ENCODE peak calls at places on chromosome 20, in seven cellular contexts. One of them, this sample, is unnamed.

GRCh38 chr20:57693002-57693582 is 16.7 kb downstream of the PMEPA1 start:
- DNase-seq in AG04450: no peak
- DNase-seq in neural crest cell: no peak
- DNase-seq in progenitor cell of endocrine pancreas: peak; percentile 29
- DNase-seq in lung: no peak
- DNase-seq in AG09309: no peak
- DNase-seq in lower leg skin: no peak
- DNase-seq in this sample: no peak

GRCh38 chr20:2755451-2756055 is 44.9 kb downstream of the CPXM1 start:
- DNase-seq in neural crest cell: no peak
- DNase-seq in progenitor cell of endocrine pancreas: no peak
- DNase-seq in AG09309: no peak
- DNase-seq in AG04450: no peak
- DNase-seq in lower leg skin: no peak
- DNase-seq in lung: no peak
- DNase-seq in this sample: no peak

GRCh38 chr20:54172856-54173652 is 732 bp downstream of the CYP24A1 start:
- DNase-seq in AG09309: no peak
- DNase-seq in lung: no peak
- DNase-seq in AG04450: no peak
- DNase-seq in neural crest cell: peak; percentile 16
- DNase-seq in progenitor cell of endocrine pancreas: no peak
- DNase-seq in lower leg skin: no peak
- DNase-seq in this sample: no peak

GRCh38 chr20:57089701-57090144 is 176.7 kb downstream of the BMP7 start:
- DNase-seq in lower leg skin: peak; percentile 37
- DNase-seq in AG04450: no peak
- DNase-seq in neural crest cell: peak; percentile 86
- DNase-seq in AG09309: no peak
- DNase-seq in progenitor cell of endocrine pancreas: peak; percentile 89
- DNase-seq in lung: peak; percentile 72
- DNase-seq in this sample: peak; percentile 37

GRCh38 chr20:46657618-46658017 is 6.4 kb upstream of the SLC13A3 start:
- DNase-seq in lung: no peak
- DNase-seq in progenitor cell of endocrine pancreas: no peak
- DNase-seq in lower leg skin: no peak
- DNase-seq in AG09309: no peak
- DNase-seq in AG04450: no peak
- DNase-seq in neural crest cell: no peak
- DNase-seq in this sample: no peak

GRCh38 chr20:25276533-25277050 is 28.7 kb downstream of the PYGB start:
- DNase-seq in AG09309: no peak
- DNase-seq in lung: no peak
- DNase-seq in neural crest cell: no peak
- DNase-seq in lower leg skin: no peak
- DNase-seq in progenitor cell of endocrine pancreas: no peak
- DNase-seq in AG04450: no peak
- DNase-seq in this sample: no peak

GRCh38 chr20:50308513-50309279 is 118.1 kb downstream of the CEBPB start:
- DNase-seq in neural crest cell: no peak
- DNase-seq in AG09309: peak; percentile 98
- DNase-seq in AG04450: peak; percentile 98
- DNase-seq in lung: peak; percentile 78
- DNase-seq in progenitor cell of endocrine pancreas: no peak
- DNase-seq in lower leg skin: peak; percentile 86
- DNase-seq in this sample: no peak

GRCh38 chr20:330233-331149 is 5.1 kb downstream of the SOX12 start:
- DNase-seq in lower leg skin: no peak
- DNase-seq in progenitor cell of endocrine pancreas: peak; percentile 33
- DNase-seq in AG09309: no peak
- DNase-seq in neural crest cell: peak; percentile 52
- DNase-seq in lung: peak; percentile 55
- DNase-seq in AG04450: no peak
- DNase-seq in this sample: peak; percentile 33

GRCh38 chr20:36008461-36009035 is 40.2 kb downstream of the CNBD2 start:
- DNase-seq in neural crest cell: no peak
- DNase-seq in lower leg skin: no peak
- DNase-seq in AG09309: no peak
- DNase-seq in AG04450: no peak
- DNase-seq in progenitor cell of endocrine pancreas: no peak
- DNase-seq in lung: no peak
- DNase-seq in this sample: no peak

GRCh38 chr20:36004045-36004444 is 35.7 kb downstream of the CNBD2 start:
- DNase-seq in lung: no peak
- DNase-seq in AG04450: no peak
- DNase-seq in neural crest cell: no peak
- DNase-seq in lower leg skin: no peak
- DNase-seq in AG09309: no peak
- DNase-seq in progenitor cell of endocrine pancreas: no peak
- DNase-seq in this sample: no peak

GRCh38 chr20:36002855-36003254 is 34.5 kb downstream of the CNBD2 start:
- DNase-seq in neural crest cell: no peak
- DNase-seq in lower leg skin: no peak
- DNase-seq in lung: no peak
- DNase-seq in AG04450: no peak
- DNase-seq in AG09309: no peak
- DNase-seq in progenitor cell of endocrine pancreas: no peak
- DNase-seq in this sample: no peak
- TF ChIP-seq CTCF in neural crest cell: no peak
- TF ChIP-seq CTCF in lower leg skin: no peak
- TF ChIP-seq CTCF in lung: no peak
- TF ChIP-seq CTCF in AG04450: no peak
- TF ChIP-seq CTCF in AG09309: no peak
- TF ChIP-seq CTCF in progenitor cell of endocrine pancreas: no peak
- TF ChIP-seq CTCF in this sample: no peak

DNA sequence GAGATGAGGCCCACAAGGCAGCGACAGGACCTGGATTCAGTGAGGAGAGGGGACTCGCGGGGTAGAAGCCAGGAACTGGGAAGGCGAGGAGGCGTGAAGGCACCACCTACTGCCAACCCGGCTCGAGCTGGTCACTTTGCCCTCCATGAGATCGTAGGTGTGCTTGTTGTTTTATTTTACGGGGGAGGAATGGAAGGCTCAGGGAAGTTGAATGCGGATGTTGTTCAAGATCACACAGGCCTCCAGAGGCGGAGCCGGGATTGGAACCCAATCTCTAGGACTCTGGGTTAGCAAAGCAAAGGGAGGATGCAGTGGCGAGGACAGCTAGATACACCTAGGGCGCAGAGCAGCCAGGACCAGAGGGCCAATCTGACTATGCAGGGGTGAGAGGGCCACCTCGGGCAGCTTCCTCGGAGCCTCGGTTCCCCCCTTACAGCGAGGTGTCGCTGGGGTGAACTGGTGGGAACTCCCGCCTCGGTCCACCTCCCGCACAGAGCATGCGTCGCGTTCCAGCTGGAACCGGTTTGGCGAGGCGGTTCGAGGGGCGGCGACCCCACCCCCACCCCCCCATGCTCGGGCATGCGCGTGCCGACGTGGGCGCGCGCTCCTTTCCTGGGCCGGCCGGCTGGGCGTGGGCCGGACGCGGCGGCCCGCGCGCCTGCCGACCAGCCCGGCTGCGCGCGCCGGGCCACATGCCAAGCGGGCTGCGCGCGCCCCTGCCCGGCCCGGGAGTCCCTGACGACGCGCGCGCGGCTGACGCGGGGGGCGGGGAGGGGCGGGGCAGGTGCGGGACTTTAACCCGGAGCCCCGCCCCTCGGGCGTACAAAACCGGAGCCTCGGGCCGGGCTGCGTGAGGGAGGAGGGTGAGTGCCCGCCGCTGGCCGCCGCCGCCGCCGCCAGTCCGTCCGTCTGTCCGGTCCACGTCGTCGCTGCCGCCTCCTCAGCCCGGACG is 80.4 kb upstream of the MYL9 start:
- DNase-seq in AG04450: peak; percentile 71
- DNase-seq in neural crest cell: peak; percentile 79
- DNase-seq in lower leg skin: peak; percentile 90
- DNase-seq in lung: peak; percentile 92
- DNase-seq in AG09309: peak; percentile 41
- DNase-seq in progenitor cell of endocrine pancreas: peak; percentile 86
- DNase-seq in this sample: peak; percentile 87
- TF ChIP-seq CTCF in AG04450: no peak
- TF ChIP-seq CTCF in neural crest cell: no peak
- TF ChIP-seq CTCF in lower leg skin: no peak
- TF ChIP-seq CTCF in lung: no peak
- TF ChIP-seq CTCF in AG09309: no peak
- TF ChIP-seq CTCF in progenitor cell of endocrine pancreas: no peak
- TF ChIP-seq CTCF in this sample: no peak

DNA sequence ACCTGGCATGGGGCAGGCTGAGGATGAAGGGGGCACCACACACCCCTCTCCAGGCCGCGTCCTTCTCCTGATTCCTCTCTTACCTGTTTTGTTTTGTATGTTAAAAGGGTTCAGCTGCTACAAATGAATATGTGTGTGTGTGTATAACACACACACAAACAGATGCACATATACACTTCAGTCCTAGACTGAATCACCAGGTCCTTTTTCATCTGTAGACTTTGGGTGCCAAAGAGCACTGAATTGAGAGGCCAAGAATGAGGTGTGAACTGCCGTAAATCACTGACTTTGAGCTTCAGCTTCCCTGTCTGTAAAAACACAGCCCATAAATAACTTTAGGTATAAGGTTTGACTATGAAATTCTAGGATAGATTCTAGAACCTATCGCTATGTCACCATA is 40.5 kb downstream of the SULF2 start:
- DNase-seq in neural crest cell: no peak
- DNase-seq in AG04450: no peak
- DNase-seq in lower leg skin: no peak
- DNase-seq in AG09309: no peak
- DNase-seq in lung: no peak
- DNase-seq in progenitor cell of endocrine pancreas: no peak
- DNase-seq in this sample: no peak
- TF ChIP-seq CTCF in neural crest cell: no peak
- TF ChIP-seq CTCF in AG04450: no peak
- TF ChIP-seq CTCF in lower leg skin: no peak
- TF ChIP-seq CTCF in AG09309: no peak
- TF ChIP-seq CTCF in lung: no peak
- TF ChIP-seq CTCF in progenitor cell of endocrine pancreas: no peak
- TF ChIP-seq CTCF in this sample: no peak

GRCh38 chr20:5509803-5510202 is 193.0 kb upstream of the PROKR2 start:
- DNase-seq in lower leg skin: no peak
- DNase-seq in progenitor cell of endocrine pancreas: no peak
- DNase-seq in AG09309: no peak
- DNase-seq in AG04450: no peak
- DNase-seq in neural crest cell: no peak
- DNase-seq in lung: no peak
- DNase-seq in this sample: no peak

GRCh38 chr20:5508044-5508443 is 191.3 kb upstream of the PROKR2 start:
- DNase-seq in progenitor cell of endocrine pancreas: no peak
- DNase-seq in AG09309: no peak
- DNase-seq in lower leg skin: no peak
- DNase-seq in lung: no peak
- DNase-seq in AG04450: no peak
- DNase-seq in neural crest cell: no peak
- DNase-seq in this sample: no peak

GRCh38 chr20:5504061-5504739 is 187.4 kb upstream of the PROKR2 start:
- DNase-seq in AG04450: no peak
- DNase-seq in progenitor cell of endocrine pancreas: no peak
- DNase-seq in neural crest cell: no peak
- DNase-seq in lower leg skin: peak; percentile 18
- DNase-seq in lung: peak; percentile 49
- DNase-seq in AG09309: no peak
- DNase-seq in this sample: no peak
- TF ChIP-seq CTCF in AG04450: no peak
- TF ChIP-seq CTCF in progenitor cell of endocrine pancreas: no peak
- TF ChIP-seq CTCF in neural crest cell: no peak
- TF ChIP-seq CTCF in lower leg skin: no peak
- TF ChIP-seq CTCF in lung: no peak
- TF ChIP-seq CTCF in AG09309: peak; percentile 7
- TF ChIP-seq CTCF in this sample: no peak

GRCh38 chr20:7199867-7200266 is 432.4 kb downstream of the BMP2 start:
- DNase-seq in neural crest cell: no peak
- DNase-seq in progenitor cell of endocrine pancreas: no peak
- DNase-seq in AG09309: no peak
- DNase-seq in AG04450: no peak
- DNase-seq in lower leg skin: no peak
- DNase-seq in lung: no peak
- DNase-seq in this sample: no peak
- TF ChIP-seq CTCF in neural crest cell: no peak
- TF ChIP-seq CTCF in progenitor cell of endocrine pancreas: no peak
- TF ChIP-seq CTCF in AG09309: no peak
- TF ChIP-seq CTCF in AG04450: no peak
- TF ChIP-seq CTCF in lower leg skin: no peak
- TF ChIP-seq CTCF in lung: no peak
- TF ChIP-seq CTCF in this sample: no peak

GRCh38 chr20:44603327-44603726 is 20.9 kb downstream of the PKIG start:
- DNase-seq in AG09309: no peak
- DNase-seq in neural crest cell: no peak
- DNase-seq in progenitor cell of endocrine pancreas: no peak
- DNase-seq in lower leg skin: no peak
- DNase-seq in lung: no peak
- DNase-seq in AG04450: no peak
- DNase-seq in this sample: no peak
- TF ChIP-seq CTCF in AG09309: no peak
- TF ChIP-seq CTCF in neural crest cell: no peak
- TF ChIP-seq CTCF in progenitor cell of endocrine pancreas: no peak
- TF ChIP-seq CTCF in lower leg skin: no peak
- TF ChIP-seq CTCF in lung: no peak
- TF ChIP-seq CTCF in AG04450: no peak
- TF ChIP-seq CTCF in this sample: no peak

DNA sequence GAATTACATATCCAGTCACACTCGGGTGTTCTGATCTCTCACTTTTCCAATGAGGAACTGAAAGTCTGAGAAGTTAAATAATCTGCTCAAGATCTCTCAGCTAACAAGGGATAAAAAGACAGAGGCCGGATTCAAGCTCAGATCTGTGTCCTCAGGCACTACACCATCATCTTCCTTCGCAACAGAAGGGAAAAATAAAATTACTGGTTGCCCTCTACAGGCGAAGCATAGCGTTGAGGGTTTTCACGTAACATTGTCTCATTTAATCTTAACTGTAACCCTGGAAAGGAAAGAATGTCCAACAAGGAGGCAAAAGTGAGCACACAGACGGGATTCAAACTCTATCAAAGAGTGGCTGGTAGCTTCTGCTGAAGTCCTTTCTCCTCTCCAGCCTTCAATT is 67.8 kb upstream of the ANKEF1 start:
- DNase-seq in progenitor cell of endocrine pancreas: no peak
- DNase-seq in neural crest cell: no peak
- DNase-seq in lung: no peak
- DNase-seq in lower leg skin: no peak
- DNase-seq in AG09309: no peak
- DNase-seq in AG04450: no peak
- DNase-seq in this sample: no peak
- TF ChIP-seq CTCF in progenitor cell of endocrine pancreas: peak; percentile 47
- TF ChIP-seq CTCF in neural crest cell: peak; percentile 55
- TF ChIP-seq CTCF in lung: no peak
- TF ChIP-seq CTCF in lower leg skin: no peak
- TF ChIP-seq CTCF in AG09309: peak; percentile 17
- TF ChIP-seq CTCF in AG04450: peak; percentile 35
- TF ChIP-seq CTCF in this sample: no peak

GRCh38 chr20:21303061-21303871 is at the start of gene XRN2:
- DNase-seq in AG04450: peak; percentile 79
- DNase-seq in progenitor cell of endocrine pancreas: peak; percentile 89
- DNase-seq in neural crest cell: peak; percentile 94
- DNase-seq in AG09309: peak; percentile 55
- DNase-seq in lung: peak; percentile 97
- DNase-seq in lower leg skin: peak; percentile 94
- DNase-seq in this sample: peak; percentile 94
- TF ChIP-seq CTCF in AG04450: no peak
- TF ChIP-seq CTCF in progenitor cell of endocrine pancreas: peak; percentile 9
- TF ChIP-seq CTCF in neural crest cell: no peak
- TF ChIP-seq CTCF in AG09309: no peak
- TF ChIP-seq CTCF in lung: no peak
- TF ChIP-seq CTCF in lower leg skin: no peak
- TF ChIP-seq CTCF in this sample: no peak

This sample was measured in natural killer cell.